ENCODE peak calls at places on chromosomes 6 and 20, in five cellular contexts. C is HTR-8/SVneo; K is neuronal stem cell; H is NCI-H774; Z is naive thymus-derived CD4-positive, alpha-beta T cell. W is an unnamed sample.

GRCh38 chr6:48474136-48474535 is 363.1 kb upstream of the PTCHD4 start:
- DNase-seq in C (no peak), K (no peak), H (no peak), Z (no peak), W (no peak)

GRCh38 chr6:5435449-5435848 is 174.1 kb downstream of the FARS2 start:
- DNase-seq in C (no peak), K (no peak), H (no peak), Z (no peak), W (peak; percentile 37)

GRCh38 chr6:136129365-136129764 is 120.7 kb downstream of the MTFR2 start:
- DNase-seq in C (no peak), K (no peak), H (no peak), Z (no peak), W (no peak)

GRCh38 chr20:36030143-36030542 is 61.8 kb downstream of the CNBD2 start:
- DNase-seq in C (no peak), K (no peak), H (no peak), Z (no peak), W (no peak)

GRCh38 chr6:45616209-45616608 is 238.5 kb upstream of the SUPT3H start:
- DNase-seq in C (no peak), K (no peak), H (no peak), Z (no peak), W (no peak)

GRCh38 chr6:53043626-53044025 is 21.6 kb upstream of the FBXO9 start:
- DNase-seq in C (peak; percentile 47), K (no peak), H (no peak), Z (no peak), W (peak; percentile 40)

GRCh38 chr6:137160763-137161162 is 12.7 kb downstream of the IL22RA2 start:
- DNase-seq in C (no peak), K (no peak), H (no peak), Z (no peak), W (no peak)

GRCh38 chr6:11213305-11214106 is 19.0 kb downstream of the NEDD9 start:
- DNase-seq in C (no peak), K (no peak), H (no peak), Z (no peak), W (no peak)

GRCh38 chr20:47204008-47204745 is 152.3 kb downstream of the ZMYND8 start:
- DNase-seq in C (no peak), K (no peak), H (no peak), Z (no peak), W (peak; percentile 42)

GRCh38 chr6:137530404-137530803 is 36.2 kb upstream of the OLIG3 start:
- DNase-seq in C (no peak), K (no peak), H (no peak), Z (no peak), W (no peak)

GRCh38 chr6:3013486-3013885 is 13.8 kb downstream of the NQO2 start:
- DNase-seq in C (peak; percentile 80), K (no peak), H (no peak), Z (no peak), W (no peak)

GRCh38 chr20:25285856-25286798 is 38.2 kb downstream of the PYGB start:
- DNase-seq in C (no peak), K (no peak), H (no peak), Z (no peak), W (no peak)

GRCh38 chr20:235891-236290 is 8.8 kb downstream of the DEFB129 start:
- DNase-seq in C (peak; percentile 13), K (no peak), H (no peak), Z (no peak), W (no peak)

GRCh38 chr20:37526839-37527637 is 638 bp downstream of the BLCAP start:
- DNase-seq in C (no peak), K (no peak), H (no peak), Z (no peak), W (peak; percentile 64)

GRCh38 chr6:115783402-115784061 is 277.2 kb downstream of the FRK start:
- DNase-seq in C (no peak), K (no peak), H (no peak), Z (no peak), W (no peak)

GRCh38 chr6:165231581-165232276 is 77.7 kb downstream of the C6orf118 start:
- DNase-seq in C (peak; percentile 3), K (no peak), H (no peak), Z (no peak), W (no peak)

GRCh38 chr6:17281497-17282481 is 628 bp downstream of the RBM24 start:
- DNase-seq in C (no peak), K (peak; percentile 35), H (no peak), Z (no peak), W (peak; percentile 34)

GRCh38 chr6:10314163-10314955 is 100.5 kb downstream of the TFAP2A start:
- DNase-seq in C (no peak), K (no peak), H (peak; percentile 10), Z (no peak), W (no peak)

GRCh38 chr6:106444777-106445507 is 84.4 kb downstream of the CRYBG1 start:
- DNase-seq in C (peak; percentile 61), K (peak; percentile 47), H (peak; percentile 78), Z (peak; percentile 76), W (peak; percentile 49)

GRCh38 chr6:18141805-18142590 is 12.9 kb downstream of the TPMT start:
- DNase-seq in C (no peak), K (no peak), H (peak; percentile 83), Z (no peak), W (no peak)

GRCh38 chr20:33910529-33911327 is 83.0 kb upstream of the RALY start:
- DNase-seq in C (no peak), K (no peak), H (no peak), Z (no peak), W (no peak)

GRCh38 chr6:139091859-139092258 is 43.0 kb upstream of the HECA start:
- DNase-seq in C (no peak), K (no peak), H (no peak), Z (no peak), W (no peak)

GRCh38 chr20:2984028-2984501 is 59.4 kb upstream of the GNRH2 start:
- DNase-seq in C (no peak), K (no peak), H (no peak), Z (no peak), W (no peak)

GRCh38 chr6:18293192-18293904 is 29.0 kb upstream of the DEK start:
- DNase-seq in C (no peak), K (no peak), H (no peak), Z (no peak), W (no peak)

GRCh38 chr6:88166901-88167624 is 916 bp upstream of the CNR1 start:
- DNase-seq in C (no peak), K (peak; percentile 21), H (no peak), Z (no peak), W (no peak)

GRCh38 chr6:19024737-19025136 is 637.6 kb downstream of the RNF144B start:
- DNase-seq in C (peak; percentile 3), K (peak; percentile 41), H (peak; percentile 41), Z (no peak), W (no peak)

GRCh38 chr6:114339706-114340105 is 3.1 kb downstream of the HS3ST5 start:
- DNase-seq in C (no peak), K (no peak), H (no peak), Z (no peak), W (no peak)

GRCh38 chr6:73043446-73043845 is 181.8 kb downstream of the KHDC1L start:
- DNase-seq in C (no peak), K (no peak), H (no peak), Z (no peak), W (no peak)

GRCh38 chr20:62925420-62926228 is 681 bp downstream of the DIDO1 start:
- DNase-seq in C (no peak), K (no peak), H (no peak), Z (peak; percentile 36), W (peak; percentile 45)

GRCh38 chr20:64232794-64233193 is 22.8 kb upstream of the PCMTD2 start:
- DNase-seq in C (no peak), K (no peak), H (peak; percentile 62), Z (no peak), W (no peak)

GRCh38 chr6:118696262-118696661 is 44.9 kb upstream of the CEP85L start:
- DNase-seq in C (no peak), K (no peak), H (no peak), Z (no peak), W (no peak)

GRCh38 chr20:35192071-35192872 is 20.4 kb downstream of the PROCR start:
- DNase-seq in C (no peak), K (no peak), H (no peak), Z (no peak), W (no peak)

GRCh38 chr20:64113796-64114355 is 6.5 kb upstream of the NPBWR2 start:
- DNase-seq in C (no peak), K (no peak), H (no peak), Z (no peak), W (no peak)

GRCh38 chr20:41047279-41047974 is 18.8 kb downstream of the TOP1 start:
- DNase-seq in C (no peak), K (no peak), H (no peak), Z (no peak), W (no peak)

GRCh38 chr6:4928426-4928825 is 75.4 kb downstream of the RPP40 start:
- DNase-seq in C (no peak), K (no peak), H (no peak), Z (no peak), W (peak; percentile 31)

GRCh38 chr6:70549327-70549726 is 17.4 kb upstream of the SDHAF4 start:
- DNase-seq in C (no peak), K (no peak), H (no peak), Z (no peak), W (no peak)

GRCh38 chr6:138038148-138038870 is 68.9 kb downstream of the PERP start:
- DNase-seq in C (no peak), K (no peak), H (peak; percentile 50), Z (no peak), W (no peak)

GRCh38 chr6:169981051-169981450 is 229.6 kb downstream of the ERMARD start:
- DNase-seq in C (no peak), K (no peak), H (no peak), Z (no peak), W (no peak)